ENCODE peak calls at places on chromosomes 16 and 17, in four cellular contexts. C, I, L and T are unnamed samples. For H3K4me1 and H3K36me3, the result is how much of the 10 kb centered on the place peaks cover.

GRCh38 chr16:19363741-19364140 is 53.9 kb upstream of the TMC5 start:
- DNase-seq in C (no peak), I (no peak), L (no peak), T (no peak)

GRCh38 chr17:70022175-70022574 is 52.9 kb upstream of the KCNJ16 start:
- DNase-seq in L (no peak), I (no peak), C (peak), T (no peak)

GRCh38 chr16:85448557-85449194 is 164.4 kb upstream of the GSE1 start:
- DNase-seq in C (no peak), I (no peak), L (no peak), T (no peak)

GRCh38 chr16:57009641-57010170 is 20.3 kb downstream of the NLRC5 start:
- DNase-seq in I (no peak), C (no peak), L (no peak), T (no peak)

GRCh38 chr16:2206420-2206779 is 1.1 kb downstream of the MLST8 start:
- DNase-seq in I (no peak), L (no peak), C (no peak), T (no peak)

GRCh38 chr17:61159415-61159814 is 240.2 kb upstream of the TBX2 start:
- DNase-seq in C (peak), L (no peak), I (no peak), T (peak)

GRCh38 chr17:74228326-74228978 is 15.1 kb downstream of the TTYH2 start:
- DNase-seq in I (no peak), L (no peak), C (no peak), T (no peak)

GRCh38 chr17:82489117-82489516 is 30.4 kb upstream of the FOXK2 start:
- DNase-seq in L (no peak), I (peak), C (peak), T (peak)

GRCh38 chr16:5706206-5706605 is 608.6 kb upstream of the EEF2KMT start:
- DNase-seq in C (no peak), I (no peak), L (no peak), T (no peak)

GRCh38 chr17:50263293-50264262 is 10.7 kb upstream of the TMEM92 start:
- DNase-seq in L (no peak), I (no peak), C (no peak), T (no peak)

GRCh38 chr16:9761870-9762269 is 420.4 kb downstream of the GRIN2A start:
- DNase-seq in I (no peak), L (no peak), C (no peak), T (no peak)

GRCh38 chr16:25340973-25341372 is 83.3 kb upstream of the ZKSCAN2 start:
- DNase-seq in L (no peak), I (no peak), C (no peak), T (no peak)

GRCh38 chr17:39699818-39700147 is at the start of gene ERBB2:
- DNase-seq in I (peak), C (peak), L (no peak), T (peak)

GRCh38 chr17:36183001-36183810 is 6.8 kb upstream of the TBC1D3B start:
- DNase-seq in I (peak), C (peak), L (no peak), T (peak)

GRCh38 chr16:85821441-85821901 is 22.0 kb downstream of the COX4I1 start:
- DNase-seq in I (peak), C (peak), L (no peak), T (peak)

GRCh38 chr17:19361326-19361725 is 1.2 kb downstream of the B9D1 start:
- DNase-seq in I (peak), L (no peak), C (no peak), T (no peak)

GRCh38 chr16:66510711-66511614 is 39.0 kb downstream of the TK2 start:
- DNase-seq in L (no peak), C (no peak), I (peak), T (peak)
- H3K4me3 ChIP-seq in L (no peak), C (no peak), I (no peak), T (peak)

GRCh38 chr17:28745777-28746473 is 2.1 kb downstream of the TRAF4 start:
- DNase-seq in C (no peak), L (no peak), I (no peak), T (peak)

GRCh38 chr17:28747046-28747691 is 3.4 kb downstream of the TRAF4 start:
- DNase-seq in I (no peak), C (no peak), L (no peak), T (no peak)

GRCh38 chr17:28747801-28748750 is 4.3 kb downstream of the TRAF4 start:
- DNase-seq in I (no peak), L (no peak), C (no peak), T (no peak)

GRCh38 chr17:28745052-28745776 is 1.4 kb downstream of the TRAF4 start:
- DNase-seq in C (peak), I (peak), L (no peak), T (peak)

GRCh38 chr17:28746611-28747045 is 2.8 kb downstream of the TRAF4 start:
- DNase-seq in C (no peak), I (no peak), L (no peak), T (no peak)
- H3K4me1 ChIP-seq in C (under half), I (under half), L (half or more), T (under half)

GRCh38 chr16:3562914-3563480 is 14.2 kb downstream of the NLRC3 start:
- DNase-seq in I (no peak), C (no peak), L (no peak), T (no peak)

GRCh38 chr16:3566990-3567389 is 10.2 kb downstream of the NLRC3 start:
- DNase-seq in L (no peak), I (no peak), C (no peak), T (no peak)

GRCh38 chr16:3564130-3564888 is 12.9 kb downstream of the NLRC3 start:
- DNase-seq in L (no peak), I (no peak), C (no peak), T (no peak)

GRCh38 chr16:3564889-3565141 is 12.4 kb downstream of the NLRC3 start:
- DNase-seq in C (no peak), I (no peak), L (no peak), T (no peak)

GRCh38 chr16:3561626-3562025 is 15.6 kb downstream of the NLRC3 start:
- DNase-seq in L (no peak), C (no peak), I (no peak), T (no peak)
- H3K36me3 ChIP-seq in L (under half), C (under half), I (under half), T (under half)

GRCh38 chr17:49223168-49223516 is 7.4 kb downstream of the PHOSPHO1 start:
- DNase-seq in C (no peak), L (no peak), I (no peak), T (no peak)
- H3K4me3 ChIP-seq in C (no peak), L (peak), I (no peak), T (no peak)